ENCODE peak calls at places on chromosomes 2 and 18, in nine cellular contexts. D is activated CD4-positive, alpha-beta T cell treated with anti-CD3 and anti-CD28 coated beads for 36 hours; A is CD4-positive, alpha-beta T cell; X is memory B cell; F is upper lobe of left lung; Z is SK-N-SH treated with all-trans-retinoic acid at 6 μM for 48 hours; U is activated naive CD4-positive, alpha-beta T cell treated with anti-CD3 and anti-CD28 coated beads, Interleukin-2, amount 50 U/mL, for 72 hours; H is activated CD8-positive, alpha-beta memory T cell treated with anti-CD3 and anti-CD28 coated beads, Interleukin-2, amount 10 ng/mL, durations not matched to agents 7 days and 5 days; S is left colon. B is an unnamed sample.

GRCh38 chr2:149743842-149744468 is 156.4 kb upstream of the MMADHC start:
- ATAC-seq in D (no peak), A (no peak), X (no peak), F (no peak), Z (peak; percentile 84), U (no peak), H (no peak), S (no peak), B (no peak)

GRCh38 chr2:46684661-46685060 is 205.3 kb downstream of the TMEM247 start:
- ATAC-seq in D (no peak), A (no peak), X (no peak), F (no peak), Z (no peak), U (no peak), H (no peak), S (no peak), B (no peak)

GRCh38 chr2:51424418-51424817 is 392.5 kb upstream of the NRXN1 start:
- ATAC-seq in D (no peak), A (no peak), X (no peak), F (no peak), Z (no peak), U (no peak), H (no peak), S (no peak), B (no peak)

GRCh38 chr2:75607988-75608683 is 38.4 kb upstream of the MRPL19 start:
- ATAC-seq in D (no peak), A (no peak), X (no peak), F (no peak), Z (no peak), U (no peak), H (no peak), S (peak; percentile 37), B (no peak)

GRCh38 chr2:217853961-217854360 is 148.8 kb downstream of the TNS1 start:
- ATAC-seq in D (no peak), A (no peak), X (no peak), F (no peak), Z (no peak), U (no peak), H (no peak), S (no peak), B (no peak)

GRCh38 chr2:207504513-207505171 is 25.1 kb upstream of the CREB1 start:
- ATAC-seq in D (no peak), A (no peak), X (no peak), F (no peak), Z (peak; percentile 82), U (peak; percentile 3), H (no peak), S (no peak), B (peak; percentile 12)

GRCh38 chr18:67525328-67526110 is 9.0 kb upstream of the DSEL start:
- ATAC-seq in D (no peak), A (no peak), X (no peak), F (peak; percentile 88), Z (peak; percentile 99), U (no peak), H (no peak), S (no peak), B (peak; percentile 35)

GRCh38 chr2:122451040-122451439 is 695.6 kb downstream of the TSN start:
- ATAC-seq in D (no peak), A (no peak), X (no peak), F (no peak), Z (no peak), U (no peak), H (no peak), S (peak; percentile 61), B (no peak)

GRCh38 chr2:85755122-85756027 is 1.6 kb downstream of the ATOH8 start:
- ATAC-seq in D (peak; percentile 7), A (peak; percentile 28), X (peak; percentile 31), F (no peak), Z (peak; percentile 9), U (no peak), H (peak; percentile 5), S (no peak), B (no peak)

GRCh38 chr2:154600931-154601494 is 97.5 kb upstream of the KCNJ3 start:
- ATAC-seq in D (no peak), A (no peak), X (no peak), F (no peak), Z (no peak), U (no peak), H (no peak), S (no peak), B (no peak)

GRCh38 chr18:58697131-58697530 is 25.9 kb downstream of the MALT1 start:
- ATAC-seq in D (peak; percentile 49), A (peak; percentile 55), X (no peak), F (no peak), Z (no peak), U (peak; percentile 53), H (peak; percentile 64), S (no peak), B (no peak)

GRCh38 chr2:231357048-231357447 is 38.5 kb upstream of the B3GNT7 start:
- ATAC-seq in D (no peak), A (no peak), X (no peak), F (no peak), Z (no peak), U (no peak), H (no peak), S (no peak), B (no peak)

GRCh38 chr2:8676191-8676914 is 5.5 kb upstream of the ID2 start:
- ATAC-seq in D (no peak), A (no peak), X (no peak), F (peak; percentile 81), Z (peak; percentile 26), U (no peak), H (no peak), S (peak; percentile 53), B (peak; percentile 41)

GRCh38 chr2:238127165-238128060 is 11.1 kb upstream of the KLHL30 start:
- ATAC-seq in D (peak; percentile 65), A (peak; percentile 43), X (peak; percentile 59), F (peak; percentile 43), Z (peak; percentile 10), U (peak; percentile 24), H (peak; percentile 69), S (peak; percentile 38), B (peak; percentile 35)

GRCh38 chr2:105085525-105085924 is 47.7 kb downstream of the MRPS9 start:
- ATAC-seq in D (peak; percentile 19), A (no peak), X (no peak), F (no peak), Z (no peak), U (no peak), H (no peak), S (no peak), B (peak; percentile 36)

GRCh38 chr18:44895176-44895798 is 214.6 kb downstream of the SETBP1 start:
- ATAC-seq in D (peak; percentile 45), A (no peak), X (no peak), F (peak; percentile 69), Z (peak; percentile 62), U (peak; percentile 63), H (peak; percentile 47), S (peak; percentile 99), B (peak; percentile 69)

GRCh38 chr2:25566694-25567093 is 106.7 kb downstream of the DTNB start:
- ATAC-seq in D (no peak), A (no peak), X (peak; percentile 55), F (peak; percentile 79), Z (no peak), U (peak; percentile 49), H (peak; percentile 82), S (peak; percentile 61), B (peak; percentile 42)

GRCh38 chr2:232310189-232310588 is 68.4 kb upstream of the ALPP start:
- ATAC-seq in D (peak; percentile 76), A (peak; percentile 78), X (no peak), F (peak; percentile 32), Z (no peak), U (peak; percentile 33), H (peak; percentile 63), S (no peak), B (peak; percentile 54)

GRCh38 chr18:79944746-79945117 is 6.7 kb downstream of the SLC66A2 start:
- ATAC-seq in D (peak; percentile 2), A (no peak), X (peak; percentile 69), F (no peak), Z (no peak), U (no peak), H (peak; percentile 25), S (no peak), B (no peak)

GRCh38 chr18:25231327-25231691 is 120.7 kb downstream of the ZNF521 start:
- ATAC-seq in D (no peak), A (no peak), X (no peak), F (no peak), Z (no peak), U (no peak), H (no peak), S (no peak), B (no peak)

GRCh38 chr2:77046339-77046738 is 475.8 kb downstream of the LRRTM4 start:
- ATAC-seq in D (no peak), A (no peak), X (no peak), F (no peak), Z (no peak), U (no peak), H (no peak), S (no peak), B (no peak)

GRCh38 chr2:48651127-48651526 is 33.5 kb downstream of the GTF2A1L start:
- ATAC-seq in D (no peak), A (no peak), X (no peak), F (no peak), Z (peak; percentile 89), U (no peak), H (no peak), S (no peak), B (no peak)